ENCODE peak calls at places on chromosomes 6 and 20, in nine cellular contexts. P, R, S, G, V, O, C, Z and Y are unnamed samples.

GRCh38 chr20:44187763-44188709 is 1.0 kb upstream of the JPH2 start:
- DNase-seq in Z (no peak), C (peak; percentile 53), R (no peak), P (no peak), S (no peak), V (no peak), O (no peak), G (no peak), Y (peak; percentile 46)

GRCh38 chr6:8131265-8131897 is 29.0 kb upstream of the EEF1E1 start:
- DNase-seq in V (peak; percentile 76), O (no peak), C (peak; percentile 42), S (no peak), P (peak; percentile 58), Z (peak; percentile 17), G (no peak), R (peak; percentile 51), Y (peak; percentile 15)

GRCh38 chr20:49712118-49712517 is 1.6 kb downstream of the B4GALT5 start:
- DNase-seq in C (peak; percentile 19), O (no peak), Z (no peak), S (no peak), G (no peak), R (no peak), P (no peak), V (no peak), Y (no peak)

GRCh38 chr6:83518946-83519489 is 6.7 kb downstream of the PRSS35 start:
- DNase-seq in C (peak; percentile 47), O (no peak), Z (no peak), P (no peak), S (no peak), V (no peak), R (no peak), G (no peak), Y (no peak)

GRCh38 chr6:43009124-43009523 is 4.6 kb downstream of the MEA1 start:
- DNase-seq in Z (no peak), R (peak; percentile 53), P (peak; percentile 24), G (no peak), C (peak; percentile 15), V (peak; percentile 80), S (no peak), O (no peak), Y (no peak)

GRCh38 chr20:38748863-38749153 is 548 bp downstream of the ACTR5 start:
- DNase-seq in G (no peak), R (peak; percentile 75), S (no peak), Z (no peak), C (no peak), V (peak; percentile 56), O (peak; percentile 44), P (no peak), Y (no peak)

GRCh38 chr6:34179106-34179720 is 33.3 kb upstream of the GRM4 start:
- DNase-seq in O (no peak), V (no peak), G (no peak), C (no peak), Z (no peak), S (no peak), P (no peak), R (no peak), Y (no peak)

GRCh38 chr20:36591854-36592641 is 13.5 kb upstream of the RAB5IF start:
- DNase-seq in S (no peak), R (peak; percentile 68), O (peak; percentile 33), P (no peak), V (no peak), C (no peak), Z (peak; percentile 47), G (no peak), Y (no peak)

GRCh38 chr6:44297063-44298038 is 15.8 kb downstream of the AARS2 start:
- DNase-seq in G (no peak), R (peak; percentile 66), S (no peak), P (peak; percentile 22), Z (no peak), O (peak; percentile 19), V (no peak), C (peak; percentile 16), Y (peak; percentile 60)

GRCh38 chr20:21019831-21020655 is 86.1 kb downstream of the LINC00237 start:
- DNase-seq in P (no peak), G (no peak), V (no peak), S (no peak), R (no peak), Z (no peak), C (no peak), O (no peak), Y (no peak)

GRCh38 chr6:89921197-89921596 is 26.9 kb downstream of the GJA10 start:
- DNase-seq in G (no peak), V (no peak), P (no peak), C (no peak), S (no peak), R (no peak), O (no peak), Z (no peak), Y (no peak)

GRCh38 chr6:26336355-26337198 is 28.4 kb upstream of the BTN3A2 start:
- DNase-seq in C (peak; percentile 78), V (no peak), P (peak; percentile 26), S (no peak), R (no peak), Z (no peak), G (no peak), O (no peak), Y (no peak)

GRCh38 chr6:141026504-141026903 is 1106.2 kb upstream of the GJE1 start:
- DNase-seq in G (no peak), O (no peak), S (no peak), P (no peak), C (no peak), Z (no peak), R (no peak), V (no peak), Y (no peak)

GRCh38 chr6:139364302-139364981 is 10.0 kb downstream of the CITED2 start:
- DNase-seq in O (no peak), R (no peak), V (peak; percentile 86), P (no peak), G (peak; percentile 14), S (no peak), Z (peak; percentile 39), C (peak; percentile 39), Y (no peak)

GRCh38 chr6:18262812-18263560 is 1.3 kb downstream of the DEK start:
- DNase-seq in P (no peak), C (no peak), S (no peak), V (peak; percentile 69), Z (no peak), R (peak; percentile 63), O (peak; percentile 25), G (no peak), Y (no peak)

GRCh38 chr6:168540713-168541291 is 99.8 kb downstream of the SMOC2 start:
- DNase-seq in P (no peak), R (no peak), C (no peak), V (no peak), G (no peak), O (no peak), S (no peak), Z (no peak), Y (no peak)

GRCh38 chr6:126180585-126180984 is 159.3 kb upstream of the CENPW start:
- DNase-seq in R (peak; percentile 59), O (no peak), C (peak; percentile 97), S (no peak), P (peak; percentile 7), V (no peak), G (peak; percentile 97), Z (no peak), Y (no peak)

GRCh38 chr6:156269751-156270369 is 507.3 kb upstream of the ARID1B start:
- DNase-seq in G (no peak), R (peak; percentile 56), C (no peak), P (no peak), O (no peak), S (no peak), V (no peak), Z (no peak), Y (no peak)

GRCh38 chr6:169108753-169109152 is 144.9 kb downstream of the THBS2 start:
- DNase-seq in C (no peak), S (no peak), R (no peak), G (no peak), P (no peak), V (no peak), Z (no peak), O (no peak), Y (no peak)

GRCh38 chr6:22804620-22805271 is 235.4 kb downstream of the HDGFL1 start:
- DNase-seq in V (no peak), C (no peak), S (no peak), O (no peak), Z (no peak), P (no peak), G (no peak), R (no peak), Y (no peak)

GRCh38 chr6:167567142-167568033 is 242.5 kb downstream of the TTLL2 start:
- DNase-seq in C (no peak), P (peak; percentile 4), G (no peak), R (no peak), V (no peak), Z (no peak), S (no peak), O (no peak), Y (no peak)

GRCh38 chr20:5880326-5880725 is 70.0 kb downstream of the TRMT6 start:
- DNase-seq in R (no peak), G (no peak), Z (no peak), O (no peak), S (no peak), P (no peak), C (no peak), V (no peak), Y (no peak)

GRCh38 chr6:41645007-41645618 is 6.8 kb downstream of the MDFI start:
- DNase-seq in R (no peak), V (no peak), Z (no peak), C (no peak), O (no peak), S (no peak), P (no peak), G (no peak), Y (no peak)

GRCh38 chr6:106997392-106998257 is 23.1 kb upstream of the CD24 start:
- DNase-seq in S (no peak), Z (no peak), P (peak; percentile 57), R (peak; percentile 71), G (peak; percentile 21), C (peak; percentile 39), O (peak; percentile 26), V (peak; percentile 86), Y (no peak)

GRCh38 chr6:129872591-129872990 is 11.5 kb upstream of the TMEM244 start:
- DNase-seq in G (no peak), O (no peak), R (no peak), Z (no peak), P (no peak), C (no peak), S (no peak), V (no peak), Y (no peak)

GRCh38 chr20:37693629-37694626 is at the start of gene CTNNBL1:
- DNase-seq in C (peak; percentile 97), Z (peak; percentile 91), P (peak; percentile 98), V (peak; percentile 97), R (peak; percentile 98), O (peak; percentile 91), S (peak; percentile 89), G (peak; percentile 92), Y (peak; percentile 98)

GRCh38 chr6:89984926-89985743 is 90.9 kb downstream of the GJA10 start:
- DNase-seq in R (no peak), S (no peak), C (peak; percentile 80), Z (peak; percentile 48), O (no peak), G (peak; percentile 83), P (peak; percentile 36), V (no peak), Y (peak; percentile 91)

GRCh38 chr20:24747881-24748595 is 201.0 kb upstream of the CST7 start:
- DNase-seq in Z (no peak), P (no peak), C (no peak), G (no peak), V (no peak), O (no peak), R (no peak), S (no peak), Y (no peak)

GRCh38 chr20:1816384-1817381 is 78.5 kb upstream of the SIRPA start:
- DNase-seq in G (peak; percentile 69), V (no peak), O (no peak), R (no peak), P (no peak), Z (no peak), S (no peak), C (peak; percentile 77), Y (peak; percentile 54)

GRCh38 chr6:144434308-144434990 is 149.3 kb downstream of the UTRN start:
- DNase-seq in C (peak; percentile 91), O (no peak), Z (no peak), S (no peak), G (peak; percentile 76), R (no peak), P (peak; percentile 39), V (no peak), Y (no peak)

GRCh38 chr6:1552296-1552761 is 57.4 kb upstream of the FOXC1 start:
- DNase-seq in C (peak; percentile 21), V (peak; percentile 19), O (no peak), P (no peak), S (no peak), R (no peak), Z (no peak), G (no peak), Y (no peak)